ENCODE peak calls at places on chromosomes 11 and 22, in five cellular contexts. A, L, T, X and Z are unnamed samples.

GRCh38 chr22:42430486-42431125 is 1.6 kb downstream of the NFAM1 start:
- DNase-seq in A (no peak), L (no peak), T (no peak), X (no peak), Z (no peak)

GRCh38 chr22:31363885-31364284 is 17.7 kb upstream of the PATZ1 start:
- DNase-seq in A (no peak), L (no peak), T (no peak), X (no peak), Z (no peak)

GRCh38 chr22:17422736-17423343 is 53.6 kb downstream of the CECR2 start:
- DNase-seq in A (no peak), L (no peak), T (no peak), X (no peak), Z (no peak)

GRCh38 chr22:47061226-47061625 is 298.8 kb downstream of the TBC1D22A start:
- DNase-seq in A (no peak), L (no peak), T (no peak), X (no peak), Z (no peak)

GRCh38 chr11:133834399-133835257 is 10.7 kb downstream of the SPATA19 start:
- DNase-seq in A (no peak), L (no peak), T (no peak), X (no peak), Z (no peak)

GRCh38 chr22:21850660-21851059 is 16.8 kb downstream of the MAPK1 start:
- DNase-seq in A (no peak), L (no peak), T (no peak), X (no peak), Z (no peak)

GRCh38 chr11:126791446-126791845 is 209.1 kb downstream of the KIRREL3 start:
- DNase-seq in A (no peak), L (no peak), T (no peak), X (no peak), Z (no peak)

GRCh38 chr22:47437636-47438035 is 675.2 kb downstream of the TBC1D22A start:
- DNase-seq in A (no peak), L (no peak), T (no peak), X (no peak), Z (no peak)

GRCh38 chr11:1534682-1535081 is 37.4 kb downstream of the DUSP8 start:
- DNase-seq in A (no peak), L (no peak), T (no peak), X (no peak), Z (no peak)

GRCh38 chr11:76978818-76979217 is 55.4 kb upstream of the B3GNT6 start:
- DNase-seq in A (no peak), L (no peak), T (no peak), X (no peak), Z (no peak)

GRCh38 chr22:37161442-37161841 is 11.7 kb upstream of the IL2RB start:
- DNase-seq in A (no peak), L (no peak), T (no peak), X (peak; percentile 23), Z (no peak)

GRCh38 chr11:3614742-3615171 is 27.0 kb downstream of the ART5 start:
- DNase-seq in A (no peak), L (no peak), T (no peak), X (no peak), Z (no peak)

GRCh38 chr11:23123766-23124165 is 263.5 kb upstream of the CCDC179 start:
- DNase-seq in A (no peak), L (peak; percentile 6), T (no peak), X (no peak), Z (no peak)

GRCh38 chr11:1223346-1224108 is 661 bp downstream of the MUC5B start:
- DNase-seq in A (no peak), L (no peak), T (no peak), X (no peak), Z (no peak)

GRCh38 chr11:128890543-128891409 is at the start of gene KCNJ5:
- DNase-seq in A (peak; percentile 56), L (peak; percentile 30), T (no peak), X (no peak), Z (no peak)

GRCh38 chr11:122893131-122893530 is 10.6 kb downstream of the JHY start:
- DNase-seq in A (no peak), L (no peak), T (no peak), X (no peak), Z (no peak)

GRCh38 chr22:44583076-44583760 is 85.2 kb upstream of the RTL6 start:
- DNase-seq in A (no peak), L (peak; percentile 38), T (no peak), X (no peak), Z (peak; percentile 20)

GRCh38 chr22:45673482-45674175 is 2.0 kb downstream of the ATXN10 start:
- DNase-seq in A (no peak), L (no peak), T (no peak), X (no peak), Z (no peak)

GRCh38 chr11:19498986-19499669 is 213.5 kb upstream of the NAV2 start:
- DNase-seq in A (no peak), L (peak; percentile 64), T (no peak), X (no peak), Z (no peak)

GRCh38 chr22:27993201-27993635 is 74.2 kb upstream of the PITPNB start:
- DNase-seq in A (peak; percentile 13), L (no peak), T (no peak), X (no peak), Z (no peak)

GRCh38 chr11:14189874-14190273 is 169.1 kb downstream of the RRAS2 start:
- DNase-seq in A (no peak), L (peak; percentile 45), T (no peak), X (no peak), Z (peak; percentile 24)

GRCh38 chr11:77771135-77771534 is 49.4 kb downstream of the RSF1 start:
- DNase-seq in A (no peak), L (peak; percentile 43), T (no peak), X (no peak), Z (no peak)

GRCh38 chr11:35272391-35272821 is 133.4 kb downstream of the CD44 start:
- DNase-seq in A (no peak), L (no peak), T (no peak), X (no peak), Z (no peak)

GRCh38 chr11:2944953-2945756 is 15.9 kb upstream of the PHLDA2 start:
- DNase-seq in A (peak; percentile 90), L (peak; percentile 91), T (no peak), X (no peak), Z (peak; percentile 75)

GRCh38 chr22:37162221-37163095 is 12.7 kb upstream of the IL2RB start:
- DNase-seq in A (no peak), L (no peak), T (no peak), X (no peak), Z (no peak)

GRCh38 chr11:69899957-69900821 is 81.0 kb upstream of the FGF3 start:
- DNase-seq in A (peak; percentile 49), L (no peak), T (no peak), X (no peak), Z (no peak)

GRCh38 chr11:68978931-68979591 is 1.7 kb downstream of the MRGPRD start:
- DNase-seq in A (no peak), L (no peak), T (no peak), X (no peak), Z (no peak)

GRCh38 chr11:1918436-1919315 is 827 bp upstream of the TNNT3 start:
- DNase-seq in A (no peak), L (no peak), T (no peak), X (no peak), Z (no peak)

GRCh38 chr11:125390949-125391348 is 105.1 kb downstream of the FEZ1 start:
- DNase-seq in A (no peak), L (peak; percentile 94), T (no peak), X (no peak), Z (no peak)

GRCh38 chr11:106398396-106399074 is 321.1 kb downstream of the AASDHPPT start:
- DNase-seq in A (no peak), L (peak; percentile 46), T (no peak), X (no peak), Z (no peak)

GRCh38 chr22:20526628-20527355 is 19.4 kb downstream of the MED15 start:
- DNase-seq in A (no peak), L (peak; percentile 72), T (no peak), X (no peak), Z (no peak)
- TF ChIP-seq CTCF in A (no peak), L (no peak), T (no peak), X (no peak), Z (no peak)

DNA sequence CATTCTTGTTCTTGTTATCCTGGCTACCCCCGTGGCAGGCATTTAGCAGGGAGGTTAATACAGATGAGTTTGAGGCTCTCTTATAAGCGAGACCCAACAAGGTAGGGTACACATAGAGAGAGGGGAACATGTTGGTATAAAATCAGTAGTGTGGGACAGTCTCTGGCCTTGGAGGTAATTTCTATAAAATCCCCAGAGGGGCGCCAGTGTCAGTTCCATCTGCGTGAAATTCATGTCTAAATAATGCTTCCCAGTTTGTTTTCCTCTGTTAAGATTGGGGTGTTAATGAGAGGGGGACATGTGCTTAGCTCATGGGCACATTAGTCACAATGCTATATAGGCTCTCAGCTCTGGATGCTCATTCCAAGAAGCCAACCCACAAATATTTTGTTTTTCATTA is 150.7 kb downstream of the MYO18B start:
- DNase-seq in A (no peak), L (no peak), T (no peak), X (no peak), Z (no peak)
- TF ChIP-seq CTCF in A (no peak), L (no peak), T (peak; percentile 33), X (no peak), Z (no peak)

GRCh38 chr11:121654506-121655480 is 202.0 kb upstream of the SORL1-AS1 start:
- DNase-seq in A (no peak), L (peak; percentile 72), T (no peak), X (no peak), Z (no peak)

GRCh38 chr11:121650520-121651266 is 197.9 kb upstream of the SORL1-AS1 start:
- DNase-seq in A (no peak), L (no peak), T (no peak), X (no peak), Z (no peak)

GRCh38 chr11:121655481-121656332 is 202.9 kb upstream of the SORL1-AS1 start:
- DNase-seq in A (peak; percentile 82), L (peak; percentile 99), T (peak; percentile 77), X (peak; percentile 60), Z (peak; percentile 54)

GRCh38 chr11:121651267-121651625 is 198.5 kb upstream of the SORL1-AS1 start:
- DNase-seq in A (no peak), L (no peak), T (no peak), X (no peak), Z (no peak)

GRCh38 chr11:121652982-121653381 is 200.2 kb upstream of the SORL1-AS1 start:
- DNase-seq in A (no peak), L (peak; percentile 57), T (no peak), X (no peak), Z (no peak)
- TF ChIP-seq CTCF in A (no peak), L (peak; percentile 34), T (peak; percentile 57), X (peak; percentile 49), Z (no peak)

GRCh38 chr11:63871962-63872832 is 33.3 kb downstream of the MARK2 start:
- DNase-seq in A (peak; percentile 87), L (peak; percentile 86), T (peak; percentile 13), X (peak; percentile 60), Z (no peak)
- TF ChIP-seq CTCF in A (peak; percentile 26), L (peak; percentile 29), T (peak; percentile 37), X (peak; percentile 59), Z (no peak)